ENCODE peak calls at places on chromosomes 7 and 10, in four cellular contexts. N is C1 segment of cervical spinal cord, W is iPS-NIHi11, G is right atrium auricular region. V is an unnamed sample.
A peak's percentile ranks its signal among the peaks of the same experiment; 100 is the strongest.

GRCh38 chr7:17144313-17144712 is 154.1 kb upstream of the AHR start:
- DNase-seq in W (no peak), G (no peak), N (no peak), V (no peak)

GRCh38 chr7:123241809-123242208 is 42.0 kb upstream of the SLC13A1 start:
- DNase-seq in G (no peak), W (no peak), N (no peak), V (no peak)

GRCh38 chr7:15977663-15978062 is 291.2 kb upstream of the MEOX2 start:
- DNase-seq in W (no peak), N (no peak), G (no peak), V (no peak)

GRCh38 chr7:84261509-84261908 is 66.9 kb upstream of the SEMA3A start:
- DNase-seq in W (no peak), G (no peak), N (no peak), V (no peak)

GRCh38 chr7:29483219-29484104 is 80.2 kb upstream of the PRR15 start:
- DNase-seq in G (no peak), N (no peak), W (no peak), V (no peak)

GRCh38 chr7:77958436-77958835 is 159.9 kb downstream of the PHTF2 start:
- DNase-seq in W (no peak), G (no peak), N (no peak), V (no peak)

GRCh38 chr7:38223311-38223710 is 45.3 kb downstream of the STARD3NL start:
- DNase-seq in G (no peak), W (no peak), N (no peak), V (no peak)

GRCh38 chr7:99693427-99694200 is 13.8 kb upstream of the CYP3A5 start:
- DNase-seq in N (no peak), W (peak; percentile 21), G (no peak), V (no peak)

GRCh38 chr10:133273534-133274143 is 3.0 kb downstream of the ADAM8 start:
- DNase-seq in W (no peak), G (no peak), N (no peak), V (no peak)

GRCh38 chr10:132548106-132548823 is 10.7 kb downstream of the INPP5A start:
- DNase-seq in N (no peak), W (no peak), G (no peak), V (no peak)